ENCODE peak calls at places on chromosomes 6 and 20, in seven cellular contexts. S is fibroblast of lung; H is cardiac muscle cell; B is pancreas; P is aorta; W is GM23248; Z is CD8-positive, alpha-beta T cell. V is an unnamed sample.

GRCh38 chr6:109186012-109186411 is 90.7 kb downstream of the CEP57L1 start:
- DNase-seq in H (no peak), W (no peak), Z (no peak), B (no peak), P (no peak), S (no peak), V (no peak)

GRCh38 chr6:159701413-159701999 is 8.5 kb upstream of the SOD2 start:
- DNase-seq in Z (no peak), H (peak; percentile 80), S (peak; percentile 90), W (peak; percentile 92), P (peak; percentile 66), B (no peak), V (peak; percentile 91)

GRCh38 chr6:122809001-122809400 is 19.9 kb downstream of the SMPDL3A start:
- DNase-seq in P (no peak), W (no peak), S (no peak), Z (no peak), B (no peak), H (no peak), V (no peak)

GRCh38 chr6:38047562-38047961 is 228.0 kb downstream of the ZFAND3 start:
- DNase-seq in S (no peak), H (no peak), B (no peak), Z (no peak), P (no peak), W (no peak), V (no peak)

GRCh38 chr6:134936927-134937326 is 13.0 kb downstream of the ALDH8A1 start:
- DNase-seq in H (peak; percentile 57), S (peak; percentile 94), W (peak; percentile 70), Z (no peak), P (no peak), B (no peak), V (peak; percentile 94)

GRCh38 chr20:41308290-41308691 is 9.2 kb downstream of the ZHX3 start:
- DNase-seq in H (peak; percentile 88), Z (no peak), W (peak; percentile 86), P (no peak), S (peak; percentile 89), B (no peak), V (peak; percentile 90)

GRCh38 chr6:30685977-30686907 is at the start of gene PPP1R18:
- DNase-seq in S (no peak), B (peak; percentile 65), P (peak; percentile 95), H (peak; percentile 73), Z (peak; percentile 76), W (peak; percentile 86), V (peak; percentile 10)

GRCh38 chr20:10645205-10645570 is 28.6 kb downstream of the JAG1 start:
- DNase-seq in W (no peak), P (no peak), B (no peak), S (no peak), Z (no peak), H (no peak), V (no peak)

GRCh38 chr6:142671791-142672190 is 273.2 kb downstream of the HIVEP2 start:
- DNase-seq in W (no peak), H (no peak), B (no peak), P (no peak), S (no peak), Z (no peak), V (no peak)

GRCh38 chr20:4509825-4510522 is 211.7 kb upstream of the PRND start:
- DNase-seq in S (peak; percentile 52), Z (no peak), H (no peak), P (no peak), W (peak; percentile 39), B (no peak), V (peak; percentile 35)

GRCh38 chr20:2314759-2315439 is 19.1 kb downstream of the TGM3 start:
- DNase-seq in P (peak; percentile 69), S (peak; percentile 97), Z (no peak), H (peak; percentile 89), B (no peak), W (peak; percentile 97), V (peak; percentile 96)

GRCh38 chr6:113997106-113997505 is 26.2 kb upstream of the HDAC2 start:
- DNase-seq in H (peak; percentile 79), Z (no peak), W (peak; percentile 88), B (no peak), P (no peak), S (peak; percentile 92), V (peak; percentile 90)

GRCh38 chr6:166029506-166029905 is 138.1 kb downstream of the TBXT start:
- DNase-seq in P (no peak), S (no peak), W (peak; percentile 36), Z (no peak), B (no peak), H (no peak), V (no peak)

GRCh38 chr6:21395121-21395520 is 198.4 kb upstream of the SOX4 start:
- DNase-seq in H (peak; percentile 31), S (peak; percentile 66), Z (no peak), P (no peak), B (peak; percentile 22), W (no peak), V (peak; percentile 56)

GRCh38 chr6:166157930-166158617 is 9.6 kb downstream of the TBXT start:
- DNase-seq in W (no peak), S (no peak), Z (no peak), H (no peak), P (no peak), B (no peak), V (no peak)

GRCh38 chr20:39398656-39399055 is 436.5 kb downstream of the DHX35 start:
- DNase-seq in W (no peak), H (no peak), S (no peak), B (no peak), Z (no peak), P (no peak), V (no peak)

GRCh38 chr6:84763397-84764331 is 734 bp downstream of the TBX18 start:
- DNase-seq in H (peak; percentile 96), P (peak; percentile 81), Z (no peak), W (peak; percentile 92), B (no peak), S (peak; percentile 61), V (peak; percentile 44)

GRCh38 chr6:95576621-95577316 is 566 bp upstream of the MANEA start:
- DNase-seq in S (peak; percentile 16), B (no peak), H (peak; percentile 34), Z (no peak), W (peak; percentile 46), P (no peak), V (peak; percentile 20)

GRCh38 chr20:44117296-44118184 is 69.4 kb downstream of the JPH2 start:
- DNase-seq in H (no peak), B (no peak), W (no peak), Z (no peak), S (no peak), P (no peak), V (no peak)

GRCh38 chr6:132887204-132887603 is 72.8 kb downstream of the RPS12 start:
- DNase-seq in H (peak; percentile 39), W (no peak), P (no peak), B (no peak), Z (no peak), S (no peak), V (no peak)

GRCh38 chr6:53831081-53831839 is 36.5 kb downstream of the LRRC1 start:
- DNase-seq in S (no peak), Z (no peak), P (no peak), H (no peak), W (no peak), B (no peak), V (no peak)

GRCh38 chr6:53830356-53830755 is 35.6 kb downstream of the LRRC1 start:
- DNase-seq in S (no peak), W (no peak), H (no peak), B (no peak), P (no peak), Z (no peak), V (no peak)

GRCh38 chr6:53833147-53833546 is 38.3 kb downstream of the LRRC1 start:
- DNase-seq in P (no peak), B (no peak), W (peak; percentile 11), S (peak; percentile 27), H (no peak), Z (no peak), V (no peak)

GRCh38 chr6:53831956-53832660 is 37.3 kb downstream of the LRRC1 start:
- DNase-seq in W (no peak), P (no peak), H (no peak), S (peak; percentile 41), B (no peak), Z (no peak), V (peak; percentile 29)

GRCh38 chr6:53834134-53834533 is 39.3 kb downstream of the LRRC1 start:
- DNase-seq in S (no peak), W (no peak), Z (no peak), B (no peak), H (no peak), P (no peak), V (no peak)
- H3K27ac ChIP-seq in S (no peak overlapping the region), W (no peak overlapping the region), Z (no peak overlapping the region), B (no peak overlapping the region), H (no peak overlapping the region), P (no peak overlapping the region), V (no peak overlapping the region)

DNA sequence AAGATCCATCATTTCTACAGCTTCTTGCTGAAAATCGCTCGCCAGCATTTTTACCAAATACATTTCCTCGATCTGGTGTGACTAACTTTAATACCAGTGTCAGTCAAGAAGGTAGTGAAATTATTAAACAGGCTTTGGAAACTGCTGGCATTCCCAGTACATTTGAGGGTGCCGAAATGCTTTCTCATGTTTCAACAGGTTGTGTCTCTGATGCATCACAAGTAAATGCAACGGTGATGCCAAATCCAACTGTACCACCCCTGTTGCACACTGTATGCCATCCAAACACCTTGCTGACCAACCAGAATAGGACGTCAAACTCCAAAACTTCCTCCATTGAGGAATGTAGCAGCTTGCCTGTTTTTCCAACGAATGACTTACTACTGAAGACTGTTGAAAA is 64.4 kb upstream of the SMIM8 start:
- DNase-seq in Z (no peak), S (no peak), P (no peak), W (no peak), B (no peak), H (no peak), V (no peak)
- H3K36me3 ChIP-seq in Z (peaks cover 16% of the 10 kb centered on the region), S (peaks cover 2% of the 10 kb centered on the region), P (no peaks in the 10 kb centered on the region), W (peaks cover 77% of the 10 kb centered on the region), B (peaks cover 26% of the 10 kb centered on the region), H (peaks cover 57% of the 10 kb centered on the region), V (peaks cover 47% of the 10 kb centered on the region)

DNA sequence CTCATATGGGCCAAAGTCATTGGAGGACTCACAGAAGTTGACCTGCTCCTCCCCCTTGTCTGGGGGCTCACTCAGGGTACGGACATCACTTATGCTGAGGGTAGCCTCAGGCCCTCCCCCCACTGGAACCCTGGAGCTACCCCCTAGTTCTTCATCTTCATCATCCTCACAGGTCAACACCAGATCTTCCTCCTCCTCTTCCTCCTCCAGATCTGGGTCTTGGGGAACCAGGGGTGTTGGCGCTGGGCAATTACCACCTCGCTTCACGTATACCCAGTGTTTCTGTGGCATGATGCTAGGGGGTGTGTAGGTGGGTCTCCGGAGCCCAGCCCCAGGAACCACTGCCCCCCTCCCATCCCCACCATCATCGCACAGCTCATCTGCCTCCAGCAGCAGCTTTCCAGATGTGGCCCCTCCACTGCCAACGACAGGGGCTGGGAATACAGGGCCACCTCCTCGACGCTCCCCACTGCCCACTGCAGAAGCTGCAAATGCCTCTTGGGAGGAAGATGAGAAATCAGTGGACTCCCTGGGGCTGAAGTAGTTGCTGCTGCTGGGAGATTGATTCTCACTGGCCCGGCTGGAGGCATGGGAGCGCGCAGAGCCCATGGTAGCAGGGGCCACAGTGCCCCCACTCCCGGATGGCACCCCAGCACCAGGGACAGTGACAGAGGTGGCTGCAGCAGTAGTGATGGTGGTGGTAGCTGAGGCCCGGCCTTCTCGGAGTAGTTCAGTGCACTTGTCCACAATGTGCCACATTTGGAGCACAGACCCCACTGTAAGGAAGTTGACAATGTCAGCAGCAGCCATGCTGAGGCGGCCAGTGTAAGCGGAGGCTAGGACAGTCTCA is 1.6 kb downstream of the ZBTB22 start:
- DNase-seq in S (no peak), P (no peak), Z (no peak), H (no peak), B (peak; percentile 40), W (no peak), V (no peak)
- H3K27ac ChIP-seq in S (no peak overlapping the region), P (no peak overlapping the region), Z (no peak overlapping the region), H (no peak overlapping the region), B (peak overlapping the region; percentile 1), W (no peak overlapping the region), V (no peak overlapping the region)

GRCh38 chr20:17969276-17969883 is 562 bp downstream of the MGME1 start:
- DNase-seq in S (no peak), Z (peak; percentile 26), W (peak; percentile 66), P (peak; percentile 53), B (no peak), H (peak; percentile 50), V (no peak)
- H3K36me3 ChIP-seq in S (no peaks in the 10 kb centered on the region), Z (no peaks in the 10 kb centered on the region), W (no peaks in the 10 kb centered on the region), P (no peaks in the 10 kb centered on the region), B (no peaks in the 10 kb centered on the region), H (no peaks in the 10 kb centered on the region), V (no peaks in the 10 kb centered on the region)